ENCODE peak calls at places on chromosomes 1 and 21, in nine cellular contexts. T is fibroblast of lung, A is pancreas, R is Peyer's patch, V is tibial nerve, Q is left ventricle myocardium inferior, O is ascending aorta, Y is lung, P is body of pancreas. J is an unnamed sample. For H3K27me3 and H3K4me1, the result is how much of the 10 kb centered on the place peaks cover.

GRCh38 chr1:182826892-182827291 is 12.3 kb upstream of the DHX9 start:
- DNase-seq in T (no peak), A (no peak), R (no peak), V (no peak), Q (no peak), O (no peak), Y (no peak), P (no peak), J (no peak)

GRCh38 chr1:151839457-151840409 is at the start of gene C2CD4D:
- DNase-seq in T (no peak), A (peak), R (peak), V (peak), Q (peak), O (no peak), Y (peak), P (peak), J (peak)

GRCh38 chr1:43924516-43924915 is 9.1 kb upstream of the ARTN start:
- DNase-seq in T (peak), A (no peak), R (no peak), V (no peak), Q (no peak), O (no peak), Y (no peak), P (no peak), J (no peak)

GRCh38 chr1:5223266-5223665 is 568.9 kb downstream of the AJAP1 start:
- DNase-seq in T (no peak), A (no peak), R (no peak), V (no peak), Q (no peak), O (no peak), Y (no peak), P (no peak), J (no peak)

GRCh38 chr1:81174811-81175476 is 625.8 kb upstream of the ADGRL2 start:
- DNase-seq in T (peak), A (no peak), R (no peak), V (no peak), Q (no peak), O (no peak), Y (no peak), P (no peak), J (no peak)

GRCh38 chr1:55039342-55040082 is at the start of gene PCSK9:
- DNase-seq in T (peak), A (peak), R (no peak), V (no peak), Q (no peak), O (no peak), Y (peak), P (peak), J (no peak)

GRCh38 chr1:238764779-238765178 is 621.6 kb upstream of the CHRM3 start:
- DNase-seq in T (no peak), A (no peak), R (no peak), V (no peak), Q (no peak), O (no peak), Y (no peak), P (no peak), J (no peak)

GRCh38 chr21:45556645-45557601 is 14.7 kb upstream of the SLC19A1 start:
- DNase-seq in T (no peak), A (no peak), R (no peak), V (no peak), Q (peak), O (no peak), Y (no peak), P (no peak), J (no peak)

GRCh38 chr21:41834926-41835663 is 44.0 kb downstream of the PRDM15 start:
- DNase-seq in T (no peak), A (no peak), R (no peak), V (no peak), Q (no peak), O (peak), Y (no peak), P (no peak), J (no peak)

GRCh38 chr1:161382214-161383019 is 14.7 kb upstream of the CFAP126 start:
- DNase-seq in T (peak), A (no peak), R (no peak), V (no peak), Q (no peak), O (peak), Y (no peak), P (no peak), J (no peak)

GRCh38 chr1:159208460-159208825 is 3.8 kb downstream of the ACKR1 start:
- DNase-seq in T (no peak), A (no peak), R (no peak), V (no peak), Q (no peak), O (no peak), Y (no peak), P (no peak), J (no peak)
- H3K27me3 ChIP-seq in T (under half), A (under half), R (under half), V (under half), Q (half or more), O (under half), Y (under half), P (under half), J (under half)

GRCh38 chr1:88134983-88135921 is 548.8 kb upstream of the PKN2 start:
- DNase-seq in T (no peak), A (no peak), R (no peak), V (no peak), Q (no peak), O (no peak), Y (no peak), P (no peak), J (no peak)

DNA sequence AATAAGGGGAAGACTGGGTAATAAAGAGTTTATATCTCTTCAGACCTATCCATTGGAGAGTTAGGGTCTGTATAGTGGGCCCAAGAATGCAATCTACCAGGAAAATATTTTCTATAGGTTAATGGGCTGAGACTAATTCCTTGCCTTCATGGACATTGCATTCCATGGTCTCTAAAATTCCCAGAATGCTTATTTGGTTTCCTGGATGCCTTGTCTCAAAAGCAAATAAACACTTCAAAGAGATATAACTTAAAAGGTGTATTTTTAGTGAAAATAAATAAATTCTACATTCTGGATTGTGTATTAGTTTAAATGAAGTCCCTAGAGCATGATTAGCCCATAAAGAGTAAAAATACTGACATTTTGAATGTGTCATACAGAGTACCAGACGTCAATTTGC is 550.1 kb upstream of the PKN2 start:
- DNase-seq in T (no peak), A (no peak), R (no peak), V (no peak), Q (no peak), O (no peak), Y (no peak), P (no peak), J (no peak)
- H3K4me1 ChIP-seq in T (under half), A (under half), R (under half), V (under half), Q (under half), O (under half), Y (under half), P (under half), J (under half)

DNA sequence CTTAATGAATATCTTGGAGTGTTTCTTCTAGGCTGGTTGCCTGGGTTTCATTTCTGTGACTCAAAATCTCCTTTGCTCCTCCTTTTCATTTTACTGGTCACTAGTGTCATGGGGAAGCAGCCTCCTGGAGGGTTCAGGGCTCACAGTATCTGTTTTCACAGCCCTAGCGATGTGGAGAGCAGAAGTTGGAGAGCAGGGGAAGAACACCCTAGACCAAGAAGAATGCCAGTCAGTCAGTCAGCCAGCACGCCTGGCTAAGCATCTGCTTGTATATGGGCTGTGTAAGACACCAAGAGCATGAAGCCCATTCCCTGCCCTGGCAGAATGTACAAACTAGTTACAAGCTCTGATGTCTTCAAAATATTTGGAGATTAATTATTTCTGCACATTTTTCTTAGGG is 7.9 kb downstream of the RXRG start:
- DNase-seq in T (no peak), A (no peak), R (no peak), V (no peak), Q (no peak), O (no peak), Y (no peak), P (no peak), J (no peak)
- H3K27me3 ChIP-seq in T (under half), A (under half), R (under half), V (under half), Q (under half), O (under half), Y (under half), P (under half), J (under half)

GRCh38 chr1:12181568-12181967 is 14.8 kb downstream of the TNFRSF1B start:
- DNase-seq in T (no peak), A (no peak), R (no peak), V (no peak), Q (no peak), O (no peak), Y (no peak), P (no peak), J (no peak)
- H3K4me1 ChIP-seq in T (under half), A (under half), R (half or more), V (half or more), Q (half or more), O (under half), Y (under half), P (under half), J (under half)

GRCh38 chr1:95309031-95309459 is 75.0 kb downstream of the RWDD3 start:
- DNase-seq in T (peak), A (no peak), R (no peak), V (no peak), Q (no peak), O (no peak), Y (no peak), P (peak), J (no peak)

GRCh38 chr1:95311762-95312161 is 77.8 kb downstream of the RWDD3 start:
- DNase-seq in T (no peak), A (no peak), R (no peak), V (no peak), Q (no peak), O (no peak), Y (no peak), P (no peak), J (no peak)

GRCh38 chr1:95311006-95311405 is 77.0 kb downstream of the RWDD3 start:
- DNase-seq in T (no peak), A (no peak), R (no peak), V (no peak), Q (no peak), O (no peak), Y (no peak), P (no peak), J (no peak)

GRCh38 chr1:95304803-95305202 is 70.8 kb downstream of the RWDD3 start:
- DNase-seq in T (no peak), A (no peak), R (no peak), V (no peak), Q (no peak), O (no peak), Y (no peak), P (no peak), J (no peak)

DNA sequence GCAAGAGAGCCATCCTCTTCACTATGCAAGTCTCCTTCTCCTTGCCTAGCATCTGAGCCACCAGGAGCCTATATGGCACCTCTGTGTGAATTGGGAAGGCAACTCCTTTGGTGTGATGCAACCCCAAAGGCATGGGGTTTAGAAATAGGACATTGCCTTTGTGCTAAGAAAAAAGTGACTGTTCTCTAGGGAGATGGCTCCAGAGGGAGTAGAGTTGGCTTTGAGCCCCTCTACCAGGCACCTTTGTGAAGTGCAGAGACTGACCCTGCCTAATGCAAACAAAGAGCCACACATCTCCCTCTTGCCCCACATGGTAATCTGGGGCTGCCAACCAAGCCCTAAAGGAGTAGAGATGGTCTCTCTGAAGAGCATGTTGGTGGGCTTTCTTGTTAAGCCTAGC is 74.3 kb downstream of the RWDD3 start:
- DNase-seq in T (no peak), A (no peak), R (no peak), V (no peak), Q (no peak), O (no peak), Y (no peak), P (no peak), J (no peak)
- H3K27me3 ChIP-seq in T (under half), A (under half), R (under half), V (under half), Q (under half), O (under half), Y (under half), P (under half), J (under half)

DNA sequence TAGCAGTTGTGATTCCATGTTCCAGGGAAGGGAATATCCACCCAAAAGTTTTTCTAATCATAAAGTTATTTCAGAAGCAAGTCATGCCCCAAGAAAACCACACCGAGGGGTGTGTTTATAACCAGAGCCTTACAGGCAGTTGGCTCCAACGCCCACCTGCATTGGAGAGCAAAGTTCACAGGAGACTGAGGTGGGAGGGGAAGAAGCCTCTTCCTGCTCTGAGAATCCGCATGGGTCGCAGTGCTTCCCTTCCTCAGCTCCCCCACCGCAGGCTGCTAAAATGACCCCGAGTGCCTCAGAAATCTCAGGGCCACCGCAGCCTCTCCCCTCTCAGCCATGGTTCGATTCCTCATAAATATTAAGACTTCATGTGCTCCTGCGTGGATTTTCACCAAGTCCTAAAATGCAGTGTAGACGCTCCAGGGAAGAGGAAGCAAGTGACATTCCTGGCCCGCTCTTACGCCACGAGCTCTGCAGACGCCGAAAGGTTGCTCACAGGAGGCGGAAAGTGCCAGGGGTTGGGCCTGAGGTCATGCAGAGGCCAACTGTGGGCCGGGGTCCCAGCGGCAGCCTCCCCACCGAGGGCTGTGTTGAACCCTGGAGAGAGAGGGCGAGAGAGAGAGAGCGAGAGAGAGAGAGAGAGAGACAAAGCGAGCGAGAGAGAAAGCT is 13.4 kb upstream of the SPSB1 start:
- DNase-seq in T (peak), A (no peak), R (no peak), V (no peak), Q (no peak), O (no peak), Y (no peak), P (no peak), J (no peak)
- H3K4me1 ChIP-seq in T (under half), A (under half), R (under half), V (under half), Q (under half), O (under half), Y (under half), P (under half), J (under half)

GRCh38 chr1:57770236-57770635 is 346.4 kb upstream of the DAB1 start:
- DNase-seq in T (no peak), A (no peak), R (no peak), V (no peak), Q (no peak), O (no peak), Y (no peak), P (no peak), J (no peak)

DNA sequence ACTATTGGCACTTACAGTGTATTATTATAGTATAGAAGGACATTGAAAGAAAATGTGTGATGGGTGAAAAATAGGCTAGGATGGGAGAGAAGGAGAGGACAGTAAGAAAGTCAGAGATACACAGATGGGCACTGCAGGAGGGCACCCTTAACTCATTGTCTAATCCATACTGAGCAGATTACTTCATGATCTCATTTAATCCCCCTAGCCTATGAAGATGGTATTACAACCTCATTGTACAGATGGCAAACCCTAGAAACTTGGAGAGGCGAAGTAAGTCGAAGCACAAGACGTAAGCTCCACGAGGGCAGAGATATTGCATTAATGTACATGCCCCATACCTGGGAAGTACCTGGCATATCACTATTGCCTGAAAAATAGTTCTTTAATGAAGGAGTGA is 346.9 kb upstream of the DAB1 start:
- DNase-seq in T (peak), A (no peak), R (no peak), V (no peak), Q (no peak), O (no peak), Y (no peak), P (no peak), J (no peak)
- H3K27me3 ChIP-seq in T (under half), A (under half), R (under half), V (under half), Q (under half), O (under half), Y (under half), P (under half), J (under half)